ENCODE peak calls at places on chromosomes 2 and 18, in ten cellular contexts. N, E, R, Z, O, F, I, K, H and Q are unnamed samples.

GRCh38 chr18:50581517-50581916 is 21.6 kb downstream of the MAPK4 start:
- DNase-seq in N (no peak), E (no peak), R (no peak), Z (no peak), O (no peak), F (no peak), I (no peak), K (no peak), H (no peak), Q (no peak)

GRCh38 chr2:229313591-229313990 is 42.5 kb upstream of the PID1 start:
- DNase-seq in N (no peak), E (no peak), R (no peak), Z (no peak), O (peak; percentile 24), F (no peak), I (no peak), K (no peak), H (no peak), Q (no peak)

GRCh38 chr2:75896779-75897366 is 186.2 kb upstream of the GCFC2 start:
- DNase-seq in N (no peak), E (no peak), R (peak; percentile 49), Z (no peak), O (peak; percentile 30), F (no peak), I (no peak), K (no peak), H (no peak), Q (no peak)

GRCh38 chr2:240135706-240136012 is 446 bp downstream of the COPS9 start:
- DNase-seq in N (no peak), E (no peak), R (no peak), Z (no peak), O (no peak), F (no peak), I (no peak), K (no peak), H (no peak), Q (no peak)

GRCh38 chr2:86202702-86203101 is 3.4 kb downstream of the MRPL35 start:
- DNase-seq in N (no peak), E (no peak), R (no peak), Z (no peak), O (no peak), F (no peak), I (no peak), K (no peak), H (no peak), Q (no peak)

GRCh38 chr2:156338578-156338977 is 6.1 kb upstream of the NR4A2 start:
- DNase-seq in N (no peak), E (no peak), R (no peak), Z (no peak), O (no peak), F (no peak), I (no peak), K (no peak), H (no peak), Q (no peak)

GRCh38 chr2:48282281-48282680 is 247.7 kb upstream of the STON1 start:
- DNase-seq in N (no peak), E (no peak), R (no peak), Z (no peak), O (no peak), F (no peak), I (no peak), K (no peak), H (no peak), Q (no peak)

GRCh38 chr2:192265751-192266150 is 71.0 kb upstream of the TMEFF2 start:
- DNase-seq in N (no peak), E (no peak), R (no peak), Z (no peak), O (no peak), F (no peak), I (no peak), K (no peak), H (no peak), Q (no peak)

GRCh38 chr2:195392446-195393336 is 264.3 kb upstream of the SLC39A10 start:
- DNase-seq in N (no peak), E (no peak), R (no peak), Z (no peak), O (no peak), F (no peak), I (no peak), K (no peak), H (no peak), Q (no peak)

GRCh38 chr2:9004338-9005204 is 1.1 kb upstream of the MBOAT2 start:
- DNase-seq in N (no peak), E (no peak), R (no peak), Z (no peak), O (peak; percentile 92), F (no peak), I (no peak), K (no peak), H (no peak), Q (peak; percentile 99)

GRCh38 chr2:63047534-63048281 is 2.9 kb upstream of the OTX1 start:
- DNase-seq in N (no peak), E (peak; percentile 24), R (no peak), Z (no peak), O (no peak), F (no peak), I (no peak), K (peak; percentile 83), H (no peak), Q (peak; percentile 52)

GRCh38 chr18:48428494-48429177 is 19.5 kb upstream of the ZBTB7C start:
- DNase-seq in N (no peak), E (no peak), R (no peak), Z (no peak), O (no peak), F (no peak), I (no peak), K (no peak), H (no peak), Q (no peak)

GRCh38 chr2:9315280-9315847 is 108.0 kb downstream of the ITGB1BP1 start:
- DNase-seq in N (no peak), E (no peak), R (peak; percentile 13), Z (no peak), O (peak; percentile 43), F (no peak), I (no peak), K (no peak), H (no peak), Q (peak; percentile 89)

GRCh38 chr2:87401726-87402345 is 346.1 kb upstream of the PLGLB2 start:
- DNase-seq in N (no peak), E (no peak), R (no peak), Z (no peak), O (no peak), F (no peak), I (no peak), K (no peak), H (no peak), Q (no peak)

GRCh38 chr2:46854260-46854659 is 61.3 kb downstream of the MCFD2 start:
- DNase-seq in N (peak; percentile 45), E (no peak), R (no peak), Z (no peak), O (no peak), F (no peak), I (no peak), K (no peak), H (no peak), Q (no peak)

GRCh38 chr2:46857871-46858696 is 57.5 kb downstream of the MCFD2 start:
- DNase-seq in N (no peak), E (no peak), R (no peak), Z (no peak), O (peak; percentile 45), F (no peak), I (no peak), K (no peak), H (no peak), Q (no peak)

GRCh38 chr2:46858697-46859080 is 56.9 kb downstream of the MCFD2 start:
- DNase-seq in N (no peak), E (no peak), R (no peak), Z (no peak), O (peak; percentile 46), F (no peak), I (no peak), K (no peak), H (no peak), Q (no peak)

GRCh38 chr2:46856336-46856735 is 59.3 kb downstream of the MCFD2 start:
- DNase-seq in N (no peak), E (no peak), R (no peak), Z (no peak), O (no peak), F (no peak), I (no peak), K (no peak), H (no peak), Q (no peak)

DNA sequence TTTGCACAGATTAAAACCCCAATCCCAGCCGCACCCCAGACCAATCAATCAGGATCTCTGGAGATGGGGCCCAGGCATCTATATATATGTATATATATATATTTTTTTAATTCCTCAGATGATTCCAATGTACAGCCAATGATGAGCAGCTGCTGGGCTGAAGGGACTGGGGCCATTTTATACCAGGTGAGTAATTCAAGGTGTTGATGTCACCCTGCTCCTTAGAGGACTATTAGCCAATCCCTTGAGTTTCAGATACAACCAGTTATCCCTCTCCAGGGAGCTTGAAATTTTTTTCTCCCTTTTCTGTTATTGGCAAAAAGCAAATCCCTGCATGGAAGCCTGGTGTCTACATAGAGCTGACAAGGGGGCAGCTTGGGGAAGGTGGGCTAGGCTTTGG is 59.8 kb downstream of the MCFD2 start:
- DNase-seq in N (no peak), E (no peak), R (no peak), Z (no peak), O (peak; percentile 82), F (no peak), I (no peak), K (no peak), H (no peak), Q (peak; percentile 74)
- H3K27ac ChIP-seq in N (peak overlapping the region; percentile 81), E (peak overlapping the region; percentile 31), R (peak overlapping the region; percentile 32), Z (peak overlapping the region; percentile 76), O (peak overlapping the region; percentile 88), F (peak overlapping the region; percentile 95), I (peak overlapping the region; percentile 3), K (peak overlapping the region; percentile 53), H (peak overlapping the region; percentile 27), Q (peak overlapping the region; percentile 87)

DNA sequence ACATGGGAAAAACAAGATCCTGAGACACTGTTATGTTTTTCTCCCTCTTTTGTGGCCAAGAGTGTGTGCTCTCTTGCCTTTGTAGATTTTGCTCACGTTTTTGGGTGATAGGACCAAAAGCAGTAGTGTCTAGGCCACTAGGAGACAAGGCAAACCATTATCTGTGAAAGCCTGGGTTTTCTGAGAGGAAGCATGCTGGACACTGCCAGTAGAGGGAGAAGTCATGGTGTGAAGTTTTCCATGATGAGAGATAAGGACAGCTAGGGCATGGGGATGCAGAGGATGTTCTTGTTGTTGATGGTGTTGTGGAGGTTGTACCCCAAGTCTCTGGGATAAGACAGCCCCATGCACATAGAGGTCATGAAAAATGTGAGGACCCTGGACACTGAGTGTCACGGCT is 285.3 kb downstream of the SOX11 start:
- DNase-seq in N (no peak), E (no peak), R (no peak), Z (no peak), O (no peak), F (no peak), I (no peak), K (no peak), H (no peak), Q (no peak)
- TF ChIP-seq CTCF in N (no peak), E (no peak), R (no peak), Z (no peak), O (no peak), F (no peak), I (no peak), K (no peak), H (no peak), Q (no peak)

GRCh38 chr2:28338754-28339325 is 53.8 kb upstream of the FOSL2 start:
- DNase-seq in N (no peak), E (no peak), R (no peak), Z (no peak), O (no peak), F (no peak), I (no peak), K (no peak), H (no peak), Q (peak; percentile 56)
- H3K4me1 ChIP-seq in N (peaks cover 80% of the 10 kb centered on the region), E (peaks cover 25% of the 10 kb centered on the region), R (peaks cover 41% of the 10 kb centered on the region), Z (peaks cover 88% of the 10 kb centered on the region), O (peaks cover 14% of the 10 kb centered on the region), F (peaks cover 17% of the 10 kb centered on the region), I (peaks cover 58% of the 10 kb centered on the region), K (peaks cover 67% of the 10 kb centered on the region), H (peaks cover 39% of the 10 kb centered on the region), Q (peaks cover 10% of the 10 kb centered on the region)

GRCh38 chr18:52903858-52904257 is 563.9 kb downstream of the DCC start:
- DNase-seq in N (peak; percentile 10), E (peak; percentile 41), R (peak; percentile 74), Z (no peak), O (peak; percentile 2), F (no peak), I (no peak), K (no peak), H (no peak), Q (no peak)
- H3K27ac ChIP-seq in N (no peak overlapping the region), E (no peak overlapping the region), R (no peak overlapping the region), Z (no peak overlapping the region), O (no peak overlapping the region), F (no peak overlapping the region), I (no peak overlapping the region), K (no peak overlapping the region), H (no peak overlapping the region), Q (no peak overlapping the region)